ENCODE peak calls at places on chromosomes 4 and X, in six cellular contexts. One of them, this sample, is unnamed.

GRCh38 chr4:52244103-52244772 is 193.1 kb downstream of the SPATA18 start:
- DNase-seq in prostate gland: no peak
- DNase-seq in ovary: no peak
- DNase-seq in CD8-positive, alpha-beta memory T cell: no peak
- DNase-seq in cardiac muscle cell: no peak
- DNase-seq in mammary epithelial cell: no peak
- DNase-seq in this sample: no peak

GRCh38 chr4:17280266-17280665 is 231.6 kb downstream of the QDPR start:
- DNase-seq in prostate gland: no peak
- DNase-seq in ovary: no peak
- DNase-seq in CD8-positive, alpha-beta memory T cell: no peak
- DNase-seq in cardiac muscle cell: no peak
- DNase-seq in mammary epithelial cell: no peak
- DNase-seq in this sample: no peak

GRCh38 chrX:323721-324628 is 5.4 kb upstream of the GTPBP6 start:
- DNase-seq in prostate gland: no peak
- DNase-seq in ovary: no peak
- DNase-seq in CD8-positive, alpha-beta memory T cell: no peak
- DNase-seq in cardiac muscle cell: peak
- DNase-seq in mammary epithelial cell: peak
- DNase-seq in this sample: peak

GRCh38 chr4:139243448-139244365 is 36.3 kb downstream of the MGARP start:
- DNase-seq in prostate gland: peak
- DNase-seq in ovary: no peak
- DNase-seq in CD8-positive, alpha-beta memory T cell: no peak
- DNase-seq in cardiac muscle cell: peak
- DNase-seq in mammary epithelial cell: peak
- DNase-seq in this sample: no peak

GRCh38 chr4:20395160-20395773 is 143.6 kb downstream of the SLIT2 start:
- DNase-seq in prostate gland: peak
- DNase-seq in ovary: no peak
- DNase-seq in CD8-positive, alpha-beta memory T cell: no peak
- DNase-seq in cardiac muscle cell: peak
- DNase-seq in mammary epithelial cell: peak
- DNase-seq in this sample: peak

GRCh38 chr4:80005863-80006262 is 67.2 kb downstream of the ANTXR2 start:
- DNase-seq in prostate gland: no peak
- DNase-seq in ovary: no peak
- DNase-seq in CD8-positive, alpha-beta memory T cell: no peak
- DNase-seq in cardiac muscle cell: no peak
- DNase-seq in mammary epithelial cell: peak
- DNase-seq in this sample: no peak

GRCh38 chrX:147174596-147174995 is 360.1 kb upstream of the CXorf51A start:
- DNase-seq in prostate gland: no peak
- DNase-seq in ovary: no peak
- DNase-seq in CD8-positive, alpha-beta memory T cell: no peak
- DNase-seq in cardiac muscle cell: no peak
- DNase-seq in mammary epithelial cell: no peak
- DNase-seq in this sample: no peak

GRCh38 chrX:50036481-50036880 is 114.1 kb downstream of the CLCN5 start:
- DNase-seq in prostate gland: no peak
- DNase-seq in ovary: no peak
- DNase-seq in CD8-positive, alpha-beta memory T cell: no peak
- DNase-seq in cardiac muscle cell: peak
- DNase-seq in mammary epithelial cell: no peak
- DNase-seq in this sample: no peak

GRCh38 chr4:124431663-124432192 is 280.8 kb downstream of the ANKRD50 start:
- DNase-seq in prostate gland: no peak
- DNase-seq in ovary: no peak
- DNase-seq in CD8-positive, alpha-beta memory T cell: no peak
- DNase-seq in cardiac muscle cell: no peak
- DNase-seq in mammary epithelial cell: no peak
- DNase-seq in this sample: no peak

GRCh38 chr4:38364383-38364963 is 299.5 kb upstream of the KLF3 start:
- DNase-seq in prostate gland: no peak
- DNase-seq in ovary: no peak
- DNase-seq in CD8-positive, alpha-beta memory T cell: no peak
- DNase-seq in cardiac muscle cell: no peak
- DNase-seq in mammary epithelial cell: no peak
- DNase-seq in this sample: no peak

GRCh38 chr4:38366997-38367396 is 297.0 kb upstream of the KLF3 start:
- DNase-seq in prostate gland: no peak
- DNase-seq in ovary: no peak
- DNase-seq in CD8-positive, alpha-beta memory T cell: no peak
- DNase-seq in cardiac muscle cell: no peak
- DNase-seq in mammary epithelial cell: no peak
- DNase-seq in this sample: no peak

GRCh38 chr4:38365261-38365660 is 298.7 kb upstream of the KLF3 start:
- DNase-seq in prostate gland: no peak
- DNase-seq in ovary: no peak
- DNase-seq in CD8-positive, alpha-beta memory T cell: no peak
- DNase-seq in cardiac muscle cell: no peak
- DNase-seq in mammary epithelial cell: no peak
- DNase-seq in this sample: no peak

GRCh38 chr4:38366451-38366850 is 297.5 kb upstream of the KLF3 start:
- DNase-seq in prostate gland: peak
- DNase-seq in ovary: no peak
- DNase-seq in CD8-positive, alpha-beta memory T cell: no peak
- DNase-seq in cardiac muscle cell: peak
- DNase-seq in mammary epithelial cell: no peak
- DNase-seq in this sample: no peak

DNA sequence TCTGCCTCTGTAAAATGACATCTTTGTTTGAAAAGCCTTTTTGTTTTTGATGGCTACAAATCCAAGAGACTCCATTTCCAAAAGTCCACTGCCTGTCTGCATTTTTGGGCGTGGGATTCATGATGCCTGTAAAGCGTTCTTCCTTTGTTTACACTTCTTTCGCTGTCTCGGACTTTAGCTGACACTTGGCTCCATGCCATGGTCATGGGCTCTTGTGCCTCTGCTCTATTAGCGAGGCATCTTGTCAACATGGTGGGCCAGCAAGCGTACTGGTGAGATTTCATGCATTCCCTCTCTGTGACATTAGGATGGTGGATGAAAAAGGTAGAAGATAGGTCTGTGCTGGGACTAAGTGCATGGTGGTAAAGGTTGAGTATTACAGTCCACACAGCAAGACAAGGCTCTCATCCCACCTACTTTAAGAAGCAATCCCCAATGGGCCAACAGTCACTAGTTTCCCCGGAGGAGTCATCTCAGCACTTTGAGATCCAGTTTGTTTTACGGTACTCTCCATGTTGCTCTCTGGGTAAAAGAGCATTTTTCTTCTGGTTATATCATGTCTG is 298.2 kb upstream of the KLF3 start:
- DNase-seq in prostate gland: no peak
- DNase-seq in ovary: no peak
- DNase-seq in CD8-positive, alpha-beta memory T cell: no peak
- DNase-seq in cardiac muscle cell: no peak
- DNase-seq in mammary epithelial cell: no peak
- DNase-seq in this sample: no peak
- H3K27ac ChIP-seq in prostate gland: peak
- H3K27ac ChIP-seq in ovary: no peak
- H3K27ac ChIP-seq in CD8-positive, alpha-beta memory T cell: no peak
- H3K27ac ChIP-seq in cardiac muscle cell: no peak
- H3K27ac ChIP-seq in mammary epithelial cell: no peak
- H3K27ac ChIP-seq in this sample: no peak

GRCh38 chr4:8158710-8159521 is at the start of gene ABLIM2:
- DNase-seq in prostate gland: peak
- DNase-seq in ovary: peak
- DNase-seq in CD8-positive, alpha-beta memory T cell: peak
- DNase-seq in cardiac muscle cell: peak
- DNase-seq in mammary epithelial cell: peak
- DNase-seq in this sample: peak
- H3K27ac ChIP-seq in prostate gland: peak
- H3K27ac ChIP-seq in ovary: no peak
- H3K27ac ChIP-seq in CD8-positive, alpha-beta memory T cell: no peak
- H3K27ac ChIP-seq in cardiac muscle cell: no peak
- H3K27ac ChIP-seq in mammary epithelial cell: peak
- H3K27ac ChIP-seq in this sample: peak

GRCh38 chrX:27381419-27381818 is 81.7 kb downstream of the PPP4R3C start:
- DNase-seq in prostate gland: no peak
- DNase-seq in ovary: no peak
- DNase-seq in CD8-positive, alpha-beta memory T cell: no peak
- DNase-seq in cardiac muscle cell: no peak
- DNase-seq in mammary epithelial cell: no peak
- DNase-seq in this sample: no peak

DNA sequence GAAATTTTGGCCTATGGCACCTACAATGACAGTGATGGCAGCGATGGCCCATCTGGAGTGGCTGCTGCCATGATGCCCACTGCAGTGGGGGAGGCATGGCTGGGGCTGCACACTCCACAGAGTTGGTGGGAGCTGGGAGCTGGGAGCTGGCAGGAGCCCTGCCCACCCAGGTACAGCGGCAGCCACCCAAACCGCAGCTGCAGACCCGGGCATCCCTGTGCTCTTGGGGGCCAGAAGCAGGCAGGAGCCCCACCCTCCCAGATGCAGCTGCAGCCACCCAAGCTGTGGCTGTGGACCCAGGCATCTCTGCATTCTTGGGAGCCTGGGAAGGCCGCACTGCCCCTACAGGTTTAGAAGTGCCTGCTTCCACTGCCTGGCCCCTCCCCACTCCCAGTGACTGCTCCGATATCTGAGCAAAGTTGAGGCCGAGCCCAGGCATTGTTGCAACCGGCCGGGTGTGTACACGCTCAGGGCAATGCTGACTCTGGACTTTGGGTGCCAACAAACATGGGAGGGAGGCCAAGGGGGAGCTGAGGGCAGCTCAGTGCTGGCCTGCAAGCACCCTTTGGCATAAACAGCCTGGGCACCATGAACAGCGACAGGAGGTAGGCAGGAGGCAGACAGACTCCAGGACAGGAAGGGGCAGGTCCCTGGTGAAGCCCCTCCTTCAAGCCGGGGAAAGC is 82.8 kb downstream of the PPP4R3C start:
- DNase-seq in prostate gland: no peak
- DNase-seq in ovary: no peak
- DNase-seq in CD8-positive, alpha-beta memory T cell: no peak
- DNase-seq in cardiac muscle cell: no peak
- DNase-seq in mammary epithelial cell: no peak
- DNase-seq in this sample: no peak
- H3K27ac ChIP-seq in prostate gland: no peak
- H3K27ac ChIP-seq in ovary: no peak
- H3K27ac ChIP-seq in CD8-positive, alpha-beta memory T cell: no peak
- H3K27ac ChIP-seq in cardiac muscle cell: no peak
- H3K27ac ChIP-seq in mammary epithelial cell: no peak
- H3K27ac ChIP-seq in this sample: no peak

GRCh38 chrX:13659057-13659456 is 6.1 kb downstream of the TCEANC start:
- DNase-seq in prostate gland: no peak
- DNase-seq in ovary: no peak
- DNase-seq in CD8-positive, alpha-beta memory T cell: no peak
- DNase-seq in cardiac muscle cell: peak
- DNase-seq in mammary epithelial cell: peak
- DNase-seq in this sample: no peak
- H3K27ac ChIP-seq in prostate gland: no peak
- H3K27ac ChIP-seq in ovary: no peak
- H3K27ac ChIP-seq in CD8-positive, alpha-beta memory T cell: no peak
- H3K27ac ChIP-seq in cardiac muscle cell: no peak
- H3K27ac ChIP-seq in mammary epithelial cell: peak
- H3K27ac ChIP-seq in this sample: peak

GRCh38 chr4:62377700-62378099 is 1177.6 kb downstream of the ADGRL3 start:
- DNase-seq in prostate gland: no peak
- DNase-seq in ovary: no peak
- DNase-seq in CD8-positive, alpha-beta memory T cell: no peak
- DNase-seq in cardiac muscle cell: no peak
- DNase-seq in mammary epithelial cell: no peak
- DNase-seq in this sample: no peak
- H3K27ac ChIP-seq in prostate gland: no peak
- H3K27ac ChIP-seq in ovary: no peak
- H3K27ac ChIP-seq in CD8-positive, alpha-beta memory T cell: no peak
- H3K27ac ChIP-seq in cardiac muscle cell: no peak
- H3K27ac ChIP-seq in mammary epithelial cell: no peak
- H3K27ac ChIP-seq in this sample: no peak

DNA sequence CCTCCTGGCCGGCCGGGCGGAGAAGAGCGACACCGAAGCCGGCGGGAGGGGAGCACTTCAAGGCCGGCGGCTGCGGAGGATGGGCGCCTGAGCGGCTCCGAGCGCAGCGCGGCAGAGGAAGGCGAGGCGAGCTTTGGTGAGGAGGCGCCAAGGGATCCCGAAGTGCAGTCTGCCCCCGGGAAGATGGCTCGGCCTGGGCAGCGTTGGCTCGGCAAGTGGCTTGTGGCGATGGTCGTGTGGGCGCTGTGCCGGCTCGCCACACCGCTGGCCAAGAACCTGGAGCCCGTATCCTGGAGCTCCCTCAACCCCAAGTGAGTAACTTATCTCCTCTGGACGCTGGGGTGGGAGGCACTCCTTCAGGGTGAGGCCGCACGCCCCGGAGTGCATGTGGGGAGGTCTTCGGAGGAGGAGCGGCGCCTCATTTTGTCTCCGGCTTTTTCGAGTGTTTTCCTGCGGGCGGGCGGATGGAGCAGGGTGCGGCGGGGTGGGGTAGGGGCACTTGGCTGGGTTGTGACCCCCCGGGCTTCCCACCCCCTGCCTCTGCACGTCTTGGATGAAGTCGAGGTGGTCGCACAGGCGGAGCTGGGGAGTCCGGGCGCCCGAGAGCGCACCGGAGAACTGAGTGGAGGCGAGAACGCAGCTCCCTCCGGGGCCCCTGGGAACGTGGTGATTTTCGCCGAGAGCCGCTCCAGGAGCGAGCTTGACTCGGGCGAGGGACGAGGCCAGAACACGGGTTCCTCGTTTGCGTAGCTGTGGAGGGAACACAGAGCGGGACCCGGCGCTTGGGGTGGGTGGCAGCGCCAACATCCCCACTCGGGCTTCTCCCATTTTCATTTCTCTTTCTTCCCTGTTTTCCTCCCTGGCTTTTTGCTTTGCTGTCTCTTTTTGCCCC is 1.0 kb downstream of the EFNB1 start:
- DNase-seq in prostate gland: no peak
- DNase-seq in ovary: peak
- DNase-seq in CD8-positive, alpha-beta memory T cell: no peak
- DNase-seq in cardiac muscle cell: peak
- DNase-seq in mammary epithelial cell: no peak
- DNase-seq in this sample: no peak
- H3K27ac ChIP-seq in prostate gland: peak
- H3K27ac ChIP-seq in ovary: no peak
- H3K27ac ChIP-seq in CD8-positive, alpha-beta memory T cell: no peak
- H3K27ac ChIP-seq in cardiac muscle cell: no peak
- H3K27ac ChIP-seq in mammary epithelial cell: peak
- H3K27ac ChIP-seq in this sample: peak

GRCh38 chrX:103607385-103608304 is at the start of gene TCEAL3:
- DNase-seq in prostate gland: peak
- DNase-seq in ovary: peak
- DNase-seq in CD8-positive, alpha-beta memory T cell: peak
- DNase-seq in cardiac muscle cell: peak
- DNase-seq in mammary epithelial cell: no peak
- DNase-seq in this sample: peak
- H3K27ac ChIP-seq in prostate gland: peak
- H3K27ac ChIP-seq in ovary: peak
- H3K27ac ChIP-seq in CD8-positive, alpha-beta memory T cell: peak
- H3K27ac ChIP-seq in cardiac muscle cell: no peak
- H3K27ac ChIP-seq in mammary epithelial cell: peak
- H3K27ac ChIP-seq in this sample: peak

GRCh38 chrX:154074199-154074598 is 23.3 kb downstream of the MECP2 start:
- DNase-seq in prostate gland: no peak
- DNase-seq in ovary: no peak
- DNase-seq in CD8-positive, alpha-beta memory T cell: no peak
- DNase-seq in cardiac muscle cell: peak
- DNase-seq in mammary epithelial cell: peak
- DNase-seq in this sample: no peak
- H3K27ac ChIP-seq in prostate gland: no peak
- H3K27ac ChIP-seq in ovary: no peak
- H3K27ac ChIP-seq in CD8-positive, alpha-beta memory T cell: no peak
- H3K27ac ChIP-seq in cardiac muscle cell: peak
- H3K27ac ChIP-seq in mammary epithelial cell: peak
- H3K27ac ChIP-seq in this sample: no peak